ENCODE peak calls at places on chromosomes 5 and 9, in six cellular contexts. M is AG04450, Y is HepG2, C is HCT116, X is uterus, V is fibroblast of mammary gland. G is an unnamed sample.

GRCh38 chr9:114401344-114401743 is 13.6 kb upstream of the AKNA start:
- DNase-seq in M (no peak), Y (peak; percentile 77), C (no peak), X (no peak), V (no peak), G (no peak)

GRCh38 chr9:16333697-16334096 is 536.8 kb downstream of the BNC2 start:
- DNase-seq in M (no peak), Y (no peak), C (no peak), X (no peak), V (peak; percentile 54), G (no peak)

GRCh38 chr9:110050925-110051355 is 157.0 kb downstream of the C9orf152 start:
- DNase-seq in M (peak; percentile 80), Y (no peak), C (peak; percentile 48), X (peak; percentile 37), V (peak; percentile 95), G (peak; percentile 96)

GRCh38 chr5:173839117-173839713 is 48.9 kb upstream of the CPEB4 start:
- DNase-seq in M (no peak), Y (no peak), C (no peak), X (no peak), V (no peak), G (peak; percentile 19)

GRCh38 chr5:79005939-79006338 is 20.8 kb upstream of the ARSB start:
- DNase-seq in M (no peak), Y (no peak), C (no peak), X (no peak), V (no peak), G (no peak)

GRCh38 chr9:32378496-32378895 is 5.9 kb upstream of the ACO1 start:
- DNase-seq in M (peak; percentile 49), Y (peak; percentile 76), C (peak; percentile 71), X (no peak), V (peak; percentile 82), G (peak; percentile 83)

GRCh38 chr5:88536146-88536545 is 267.5 kb upstream of the TMEM161B start:
- DNase-seq in M (no peak), Y (no peak), C (no peak), X (no peak), V (no peak), G (peak; percentile 9)

GRCh38 chr5:179128976-179129375 is 68.8 kb downstream of the ZNF354C start:
- DNase-seq in M (no peak), Y (no peak), C (no peak), X (no peak), V (no peak), G (no peak)

GRCh38 chr5:180339583-180340183 is 13.5 kb downstream of the GFPT2 start:
- DNase-seq in M (no peak), Y (no peak), C (no peak), X (no peak), V (peak; percentile 74), G (no peak)

GRCh38 chr5:74837115-74837514 is 29.1 kb downstream of the FAM169A start:
- DNase-seq in M (no peak), Y (no peak), C (no peak), X (no peak), V (no peak), G (no peak)

GRCh38 chr5:124670672-124671592 is 75.5 kb downstream of the ZNF608 start:
- DNase-seq in M (no peak), Y (no peak), C (no peak), X (no peak), V (no peak), G (peak; percentile 40)

GRCh38 chr9:3200331-3200774 is 325.4 kb downstream of the RFX3 start:
- DNase-seq in M (no peak), Y (no peak), C (no peak), X (no peak), V (peak; percentile 90), G (peak; percentile 44)

GRCh38 chr9:83281306-83282255 is 218.6 kb upstream of the RASEF start:
- DNase-seq in M (no peak), Y (no peak), C (no peak), X (no peak), V (peak; percentile 86), G (peak; percentile 68)

DNA sequence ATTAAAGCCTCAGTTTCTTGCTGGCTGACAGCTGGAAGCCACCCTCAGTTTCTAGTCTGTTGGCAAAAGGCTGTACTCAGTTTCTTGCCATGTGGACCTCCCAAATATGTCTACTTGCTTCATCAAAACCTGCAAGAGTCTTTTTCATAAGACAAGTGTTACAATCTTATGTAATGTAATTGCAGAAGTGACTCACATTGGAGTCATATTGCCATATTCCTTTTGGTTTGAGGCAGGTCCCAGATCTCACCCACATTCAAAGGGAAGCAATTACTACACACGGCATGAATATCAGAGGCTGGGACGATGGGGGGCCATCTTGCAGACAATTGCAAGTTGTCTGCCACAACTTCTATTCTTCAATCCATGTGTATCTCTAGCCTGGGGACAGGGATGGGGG is 286.7 kb upstream of the IL12B start:
- DNase-seq in M (no peak), Y (no peak), C (no peak), X (no peak), V (peak; percentile 68), G (peak; percentile 81)
- H3K4me3 ChIP-seq in M (no peak overlapping the region), Y (no peak overlapping the region), C (no peak overlapping the region), X (no peak overlapping the region), V (no peak overlapping the region), G (no peak overlapping the region)

DNA sequence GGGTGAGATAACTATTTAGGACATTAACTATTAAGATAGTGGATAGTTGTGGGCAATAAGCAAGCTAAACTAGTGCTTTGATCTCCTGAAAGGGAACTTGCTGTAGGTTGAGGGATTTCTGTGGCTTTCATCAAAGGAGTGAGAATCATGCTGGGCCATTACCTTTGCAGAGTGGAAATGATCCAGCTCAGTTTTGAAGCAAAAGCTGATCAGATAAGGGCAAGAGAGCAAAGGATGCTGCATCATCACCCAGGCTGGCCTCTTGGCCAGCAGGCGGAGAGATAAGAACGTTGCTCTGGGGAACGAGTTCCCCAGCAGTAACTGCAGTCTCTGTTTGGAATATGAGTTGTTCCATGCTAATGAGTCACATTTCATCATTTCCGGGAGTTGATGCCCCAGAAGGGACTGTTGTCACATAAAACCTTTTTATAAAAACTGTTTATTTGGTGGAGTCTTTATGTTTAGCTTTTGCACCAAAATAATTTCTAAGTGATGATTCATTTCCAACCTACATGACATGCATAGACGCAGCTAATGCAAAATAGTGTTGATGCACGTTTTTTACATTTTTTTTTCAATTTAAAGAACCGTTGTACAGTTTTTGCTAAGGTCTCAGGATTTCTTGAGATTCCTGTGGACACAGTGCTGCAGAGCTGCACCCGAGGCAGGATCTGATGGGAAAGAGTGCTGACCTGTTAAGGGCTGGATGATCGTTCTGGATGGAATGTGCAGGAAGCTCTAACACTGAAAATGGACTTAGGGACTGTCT is 99.3 kb downstream of the ACTBL2 start:
- DNase-seq in M (peak; percentile 93), Y (peak; percentile 30), C (peak; percentile 92), X (no peak), V (peak; percentile 89), G (peak; percentile 83)
- TF ChIP-seq CTCF in M (peak; percentile 68), Y (no peak), C (peak; percentile 17), X (no peak), V (peak; percentile 60), G (peak; percentile 44)

GRCh38 chr9:130039504-130040147 is 3.4 kb downstream of the FNBP1 start:
- DNase-seq in M (no peak), Y (no peak), C (no peak), X (no peak), V (no peak), G (no peak)
- H3K4me3 ChIP-seq in M (no peak overlapping the region), Y (no peak overlapping the region), C (no peak overlapping the region), X (no peak overlapping the region), V (no peak overlapping the region), G (no peak overlapping the region)

DNA sequence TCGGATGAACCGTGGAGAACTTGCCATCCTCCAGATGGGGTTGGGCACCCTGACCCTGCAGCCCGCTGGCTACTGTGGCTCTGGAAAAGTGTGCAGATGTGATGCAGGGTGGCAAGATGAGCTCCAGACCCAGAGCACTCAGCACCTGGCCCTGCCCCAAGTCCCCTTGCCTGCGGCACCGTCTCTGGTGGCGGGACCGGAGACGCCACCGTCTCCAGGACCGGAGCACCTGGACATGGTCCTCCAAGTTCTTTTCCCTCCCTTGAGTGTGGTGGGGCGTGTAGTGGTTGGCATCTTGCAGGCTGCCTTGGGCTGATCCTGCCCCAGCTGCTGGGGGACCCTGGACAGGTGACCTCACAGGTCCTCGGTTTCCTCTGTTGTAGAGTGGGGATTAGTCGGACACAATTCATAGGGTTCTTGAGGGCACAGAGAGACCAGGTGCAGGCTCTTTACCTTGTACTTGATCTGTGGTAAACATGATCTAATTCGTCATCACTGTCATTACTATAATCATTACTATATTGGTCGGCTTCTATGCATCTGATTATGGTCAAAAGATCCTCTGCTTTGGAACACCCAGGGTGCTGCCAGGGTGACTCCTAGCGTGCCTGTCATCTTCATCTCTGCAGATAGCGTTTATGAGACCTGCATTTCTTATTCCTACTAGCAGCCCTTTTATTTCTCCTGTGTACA is 83.5 kb downstream of the COL5A1 start:
- DNase-seq in M (no peak), Y (no peak), C (no peak), X (no peak), V (no peak), G (no peak)
- TF ChIP-seq CTCF in M (no peak), Y (no peak), C (no peak), X (no peak), V (no peak), G (no peak)

GRCh38 chr5:19538607-19539006 is 449.4 kb downstream of the CDH18 start:
- DNase-seq in M (no peak), Y (no peak), C (no peak), X (no peak), V (no peak), G (no peak)

GRCh38 chr5:19531374-19531952 is 456.5 kb downstream of the CDH18 start:
- DNase-seq in M (no peak), Y (no peak), C (no peak), X (no peak), V (peak; percentile 23), G (peak; percentile 99)

DNA sequence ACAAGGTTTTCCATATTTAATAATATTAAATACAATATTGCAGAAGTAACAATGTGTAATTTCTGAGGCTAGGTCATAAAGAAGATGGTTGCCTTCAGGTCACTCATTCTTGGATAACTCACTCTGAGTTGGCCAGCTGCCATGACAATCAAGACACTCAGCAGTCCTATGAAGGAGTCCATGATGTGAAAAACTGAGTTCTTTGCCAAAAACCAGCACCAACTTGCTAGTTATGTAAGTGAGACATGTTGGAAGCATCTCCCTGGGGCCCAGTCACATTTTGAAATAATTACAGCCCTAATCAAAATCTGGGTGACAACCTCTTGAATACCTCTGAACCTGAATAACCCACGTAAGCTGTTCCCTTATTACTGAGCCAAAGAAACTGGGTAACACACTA is 453.2 kb downstream of the CDH18 start:
- DNase-seq in M (no peak), Y (no peak), C (no peak), X (no peak), V (no peak), G (peak; percentile 100)
- H3K4me3 ChIP-seq in M (no peak overlapping the region), Y (no peak overlapping the region), C (no peak overlapping the region), X (no peak overlapping the region), V (no peak overlapping the region), G (no peak overlapping the region)

GRCh38 chr5:144191998-144192397 is 21.3 kb downstream of the KCTD16 start:
- DNase-seq in M (no peak), Y (peak; percentile 42), C (peak; percentile 65), X (no peak), V (peak; percentile 84), G (peak; percentile 77)
- TF ChIP-seq CTCF in M (peak; percentile 60), Y (peak; percentile 52), C (peak; percentile 37), X (peak; percentile 24), V (peak; percentile 56), G (peak; percentile 34)